ENCODE peak calls at places on chromosomes 13 and 19, in seven cellular contexts. U is stimulated activated CD4-positive, alpha-beta T cell treated with anti-CD3 and anti-CD28 coated beads, Interleukin-2, amount 100 ng/mL, for 48 hours; Y is activated naive CD8-positive, alpha-beta T cell treated with anti-CD3 and anti-CD28 coated beads for 36 hours; M is stimulated activated CD8-positive, alpha-beta memory T cell treated with anti-CD3 and anti-CD28 coated beads, Interleukin-4, amount 100 ng/mL, for 48 hours; E is NCI-H2081; R is dorsolateral prefrontal cortex; P is lower leg skin. G is an unnamed sample.

GRCh38 chr19:15452111-15453047 is 2.6 kb upstream of the WIZ start:
- DNase-seq in R (peak), E (no peak), U (no peak), Y (no peak), M (peak), P (peak), G (no peak)

GRCh38 chr13:94674609-94675348 is 37.6 kb downstream of the SOX21 start:
- DNase-seq in M (peak), U (peak), P (no peak), E (peak), Y (peak), R (peak), G (peak)

GRCh38 chr19:51124216-51124615 is 490 bp upstream of the SIGLEC9 start:
- DNase-seq in U (no peak), Y (no peak), P (no peak), E (no peak), M (no peak), R (no peak), G (no peak)

GRCh38 chr19:2246801-2247361 is 2.2 kb upstream of the AMH start:
- DNase-seq in M (no peak), U (no peak), Y (no peak), E (no peak), R (peak), P (no peak), G (no peak)

GRCh38 chr19:15253076-15253475 is 20.8 kb upstream of the EPHX3 start:
- DNase-seq in P (no peak), R (no peak), Y (no peak), U (no peak), M (no peak), E (peak), G (no peak)

GRCh38 chr19:16106121-16106520 is 5.6 kb upstream of the RAB8A start:
- DNase-seq in P (no peak), E (no peak), Y (no peak), R (no peak), M (no peak), U (no peak), G (no peak)

GRCh38 chr19:48330012-48330681 is 4.8 kb downstream of the EMP3 start:
- DNase-seq in U (peak), P (peak), Y (peak), E (peak), M (peak), R (peak), G (peak)

GRCh38 chr13:84297246-84297645 is 415.0 kb upstream of the SLITRK1 start:
- DNase-seq in E (no peak), U (no peak), P (no peak), Y (no peak), M (no peak), R (no peak), G (no peak)

GRCh38 chr19:18205180-18205915 is 1.5 kb upstream of the RAB3A start:
- DNase-seq in R (peak), E (peak), Y (peak), P (peak), U (no peak), M (peak), G (peak)

GRCh38 chr13:23289917-23290357 is 109.2 kb downstream of the SGCG start:
- DNase-seq in P (no peak), M (no peak), Y (no peak), E (no peak), R (peak), U (no peak), G (no peak)

G was measured in effector memory CD8-positive, alpha-beta T cell.